ENCODE peak calls at places on chromosomes 5 and 9, in eight cellular contexts. One of them, this sample, is unnamed.

GRCh38 chr9:13220837-13221236 is 58.7 kb downstream of the MPDZ start:
- DNase-seq in T follicular helper cell: no peak
- DNase-seq in stimulated activated CD8-positive, alpha-beta memory T cell treated with anti-CD3 and anti-CD28 coated beads, Interleukin-15, amount 100 ng/mL, for 24 hours: no peak
- DNase-seq in activated T-helper 1 cell treated with anti-CD3 and anti-CD28 coated beads, Interleukin-2, amount 50 U/mL, for 16 hours: no peak
- DNase-seq in NCI-H1105: no peak
- DNase-seq in iPS DF 6.9: no peak
- DNase-seq in naive thymus-derived CD4-positive, alpha-beta T cell: no peak
- DNase-seq in stimulated activated CD4-positive, alpha-beta T cell treated with anti-CD3 and anti-CD28 coated beads, Interleukin-2, amount 100 ng/mL, for 48 hours: no peak
- DNase-seq in this sample: no peak

GRCh38 chr5:157476699-157477408 is 16.8 kb downstream of the NIPAL4 start:
- DNase-seq in activated T-helper 1 cell treated with anti-CD3 and anti-CD28 coated beads, Interleukin-2, amount 50 U/mL, for 16 hours: no peak
- DNase-seq in stimulated activated CD4-positive, alpha-beta T cell treated with anti-CD3 and anti-CD28 coated beads, Interleukin-2, amount 100 ng/mL, for 48 hours: no peak
- DNase-seq in T follicular helper cell: no peak
- DNase-seq in iPS DF 6.9: no peak
- DNase-seq in stimulated activated CD8-positive, alpha-beta memory T cell treated with anti-CD3 and anti-CD28 coated beads, Interleukin-15, amount 100 ng/mL, for 24 hours: no peak
- DNase-seq in NCI-H1105: peak
- DNase-seq in naive thymus-derived CD4-positive, alpha-beta T cell: no peak
- DNase-seq in this sample: no peak

GRCh38 chr9:109789582-109790360 is 9.8 kb downstream of the PALM2AKAP2 start:
- DNase-seq in stimulated activated CD4-positive, alpha-beta T cell treated with anti-CD3 and anti-CD28 coated beads, Interleukin-2, amount 100 ng/mL, for 48 hours: no peak
- DNase-seq in naive thymus-derived CD4-positive, alpha-beta T cell: no peak
- DNase-seq in iPS DF 6.9: no peak
- DNase-seq in NCI-H1105: no peak
- DNase-seq in stimulated activated CD8-positive, alpha-beta memory T cell treated with anti-CD3 and anti-CD28 coated beads, Interleukin-15, amount 100 ng/mL, for 24 hours: no peak
- DNase-seq in T follicular helper cell: no peak
- DNase-seq in activated T-helper 1 cell treated with anti-CD3 and anti-CD28 coated beads, Interleukin-2, amount 50 U/mL, for 16 hours: no peak
- DNase-seq in this sample: no peak

GRCh38 chr9:129437626-129438323 is 183.1 kb downstream of the C9orf50 start:
- DNase-seq in activated T-helper 1 cell treated with anti-CD3 and anti-CD28 coated beads, Interleukin-2, amount 50 U/mL, for 16 hours: no peak
- DNase-seq in T follicular helper cell: no peak
- DNase-seq in stimulated activated CD8-positive, alpha-beta memory T cell treated with anti-CD3 and anti-CD28 coated beads, Interleukin-15, amount 100 ng/mL, for 24 hours: no peak
- DNase-seq in iPS DF 6.9: no peak
- DNase-seq in NCI-H1105: no peak
- DNase-seq in naive thymus-derived CD4-positive, alpha-beta T cell: no peak
- DNase-seq in stimulated activated CD4-positive, alpha-beta T cell treated with anti-CD3 and anti-CD28 coated beads, Interleukin-2, amount 100 ng/mL, for 48 hours: no peak
- DNase-seq in this sample: no peak

GRCh38 chr5:142079243-142079642 is 29.3 kb upstream of the NDFIP1 start:
- DNase-seq in stimulated activated CD4-positive, alpha-beta T cell treated with anti-CD3 and anti-CD28 coated beads, Interleukin-2, amount 100 ng/mL, for 48 hours: no peak
- DNase-seq in naive thymus-derived CD4-positive, alpha-beta T cell: no peak
- DNase-seq in NCI-H1105: peak
- DNase-seq in activated T-helper 1 cell treated with anti-CD3 and anti-CD28 coated beads, Interleukin-2, amount 50 U/mL, for 16 hours: no peak
- DNase-seq in stimulated activated CD8-positive, alpha-beta memory T cell treated with anti-CD3 and anti-CD28 coated beads, Interleukin-15, amount 100 ng/mL, for 24 hours: no peak
- DNase-seq in iPS DF 6.9: no peak
- DNase-seq in T follicular helper cell: no peak
- DNase-seq in this sample: no peak

GRCh38 chr5:139757727-139758509 is 37.7 kb upstream of the PSD2 start:
- DNase-seq in NCI-H1105: no peak
- DNase-seq in activated T-helper 1 cell treated with anti-CD3 and anti-CD28 coated beads, Interleukin-2, amount 50 U/mL, for 16 hours: no peak
- DNase-seq in naive thymus-derived CD4-positive, alpha-beta T cell: no peak
- DNase-seq in stimulated activated CD4-positive, alpha-beta T cell treated with anti-CD3 and anti-CD28 coated beads, Interleukin-2, amount 100 ng/mL, for 48 hours: no peak
- DNase-seq in T follicular helper cell: no peak
- DNase-seq in iPS DF 6.9: no peak
- DNase-seq in stimulated activated CD8-positive, alpha-beta memory T cell treated with anti-CD3 and anti-CD28 coated beads, Interleukin-15, amount 100 ng/mL, for 24 hours: no peak
- DNase-seq in this sample: no peak

GRCh38 chr5:157265714-157266285 is at the start of gene CYFIP2:
- DNase-seq in iPS DF 6.9: no peak
- DNase-seq in T follicular helper cell: peak
- DNase-seq in NCI-H1105: peak
- DNase-seq in stimulated activated CD8-positive, alpha-beta memory T cell treated with anti-CD3 and anti-CD28 coated beads, Interleukin-15, amount 100 ng/mL, for 24 hours: peak
- DNase-seq in naive thymus-derived CD4-positive, alpha-beta T cell: peak
- DNase-seq in activated T-helper 1 cell treated with anti-CD3 and anti-CD28 coated beads, Interleukin-2, amount 50 U/mL, for 16 hours: peak
- DNase-seq in stimulated activated CD4-positive, alpha-beta T cell treated with anti-CD3 and anti-CD28 coated beads, Interleukin-2, amount 100 ng/mL, for 48 hours: peak
- DNase-seq in this sample: peak

GRCh38 chr5:140513124-140513523 is 34.3 kb upstream of the EIF4EBP3 start:
- DNase-seq in NCI-H1105: no peak
- DNase-seq in stimulated activated CD8-positive, alpha-beta memory T cell treated with anti-CD3 and anti-CD28 coated beads, Interleukin-15, amount 100 ng/mL, for 24 hours: no peak
- DNase-seq in iPS DF 6.9: no peak
- DNase-seq in naive thymus-derived CD4-positive, alpha-beta T cell: no peak
- DNase-seq in activated T-helper 1 cell treated with anti-CD3 and anti-CD28 coated beads, Interleukin-2, amount 50 U/mL, for 16 hours: no peak
- DNase-seq in T follicular helper cell: no peak
- DNase-seq in stimulated activated CD4-positive, alpha-beta T cell treated with anti-CD3 and anti-CD28 coated beads, Interleukin-2, amount 100 ng/mL, for 48 hours: no peak
- DNase-seq in this sample: no peak

GRCh38 chr5:133297293-133297692 is 245.5 kb downstream of the HSPA4 start:
- DNase-seq in activated T-helper 1 cell treated with anti-CD3 and anti-CD28 coated beads, Interleukin-2, amount 50 U/mL, for 16 hours: no peak
- DNase-seq in iPS DF 6.9: no peak
- DNase-seq in NCI-H1105: no peak
- DNase-seq in stimulated activated CD4-positive, alpha-beta T cell treated with anti-CD3 and anti-CD28 coated beads, Interleukin-2, amount 100 ng/mL, for 48 hours: no peak
- DNase-seq in T follicular helper cell: no peak
- DNase-seq in stimulated activated CD8-positive, alpha-beta memory T cell treated with anti-CD3 and anti-CD28 coated beads, Interleukin-15, amount 100 ng/mL, for 24 hours: no peak
- DNase-seq in naive thymus-derived CD4-positive, alpha-beta T cell: no peak
- DNase-seq in this sample: no peak

GRCh38 chr9:108272350-108272899 is 583.4 kb downstream of the ACTL7B start:
- DNase-seq in T follicular helper cell: no peak
- DNase-seq in stimulated activated CD4-positive, alpha-beta T cell treated with anti-CD3 and anti-CD28 coated beads, Interleukin-2, amount 100 ng/mL, for 48 hours: no peak
- DNase-seq in NCI-H1105: peak
- DNase-seq in stimulated activated CD8-positive, alpha-beta memory T cell treated with anti-CD3 and anti-CD28 coated beads, Interleukin-15, amount 100 ng/mL, for 24 hours: no peak
- DNase-seq in iPS DF 6.9: peak
- DNase-seq in activated T-helper 1 cell treated with anti-CD3 and anti-CD28 coated beads, Interleukin-2, amount 50 U/mL, for 16 hours: no peak
- DNase-seq in naive thymus-derived CD4-positive, alpha-beta T cell: no peak
- DNase-seq in this sample: no peak

GRCh38 chr9:136545065-136545965 is 533 bp downstream of the NOTCH1 start:
- DNase-seq in stimulated activated CD8-positive, alpha-beta memory T cell treated with anti-CD3 and anti-CD28 coated beads, Interleukin-15, amount 100 ng/mL, for 24 hours: peak
- DNase-seq in stimulated activated CD4-positive, alpha-beta T cell treated with anti-CD3 and anti-CD28 coated beads, Interleukin-2, amount 100 ng/mL, for 48 hours: peak
- DNase-seq in NCI-H1105: no peak
- DNase-seq in iPS DF 6.9: no peak
- DNase-seq in naive thymus-derived CD4-positive, alpha-beta T cell: peak
- DNase-seq in activated T-helper 1 cell treated with anti-CD3 and anti-CD28 coated beads, Interleukin-2, amount 50 U/mL, for 16 hours: peak
- DNase-seq in T follicular helper cell: peak
- DNase-seq in this sample: no peak

GRCh38 chr5:102858808-102859207 is 103.7 kb downstream of the PAM start:
- DNase-seq in T follicular helper cell: no peak
- DNase-seq in NCI-H1105: no peak
- DNase-seq in stimulated activated CD8-positive, alpha-beta memory T cell treated with anti-CD3 and anti-CD28 coated beads, Interleukin-15, amount 100 ng/mL, for 24 hours: no peak
- DNase-seq in naive thymus-derived CD4-positive, alpha-beta T cell: no peak
- DNase-seq in activated T-helper 1 cell treated with anti-CD3 and anti-CD28 coated beads, Interleukin-2, amount 50 U/mL, for 16 hours: no peak
- DNase-seq in stimulated activated CD4-positive, alpha-beta T cell treated with anti-CD3 and anti-CD28 coated beads, Interleukin-2, amount 100 ng/mL, for 48 hours: no peak
- DNase-seq in iPS DF 6.9: no peak
- DNase-seq in this sample: no peak

GRCh38 chr5:169248520-169248919 is 52.4 kb downstream of the SLIT3 start:
- DNase-seq in T follicular helper cell: no peak
- DNase-seq in stimulated activated CD8-positive, alpha-beta memory T cell treated with anti-CD3 and anti-CD28 coated beads, Interleukin-15, amount 100 ng/mL, for 24 hours: no peak
- DNase-seq in naive thymus-derived CD4-positive, alpha-beta T cell: no peak
- DNase-seq in stimulated activated CD4-positive, alpha-beta T cell treated with anti-CD3 and anti-CD28 coated beads, Interleukin-2, amount 100 ng/mL, for 48 hours: no peak
- DNase-seq in activated T-helper 1 cell treated with anti-CD3 and anti-CD28 coated beads, Interleukin-2, amount 50 U/mL, for 16 hours: no peak
- DNase-seq in iPS DF 6.9: no peak
- DNase-seq in NCI-H1105: no peak
- DNase-seq in this sample: no peak

GRCh38 chr5:64457846-64458245 is 48.0 kb upstream of the RGS7BP start:
- DNase-seq in stimulated activated CD8-positive, alpha-beta memory T cell treated with anti-CD3 and anti-CD28 coated beads, Interleukin-15, amount 100 ng/mL, for 24 hours: no peak
- DNase-seq in stimulated activated CD4-positive, alpha-beta T cell treated with anti-CD3 and anti-CD28 coated beads, Interleukin-2, amount 100 ng/mL, for 48 hours: no peak
- DNase-seq in NCI-H1105: no peak
- DNase-seq in activated T-helper 1 cell treated with anti-CD3 and anti-CD28 coated beads, Interleukin-2, amount 50 U/mL, for 16 hours: no peak
- DNase-seq in iPS DF 6.9: no peak
- DNase-seq in T follicular helper cell: no peak
- DNase-seq in naive thymus-derived CD4-positive, alpha-beta T cell: no peak
- DNase-seq in this sample: no peak

GRCh38 chr5:136133416-136134383 is 1.1 kb downstream of the SMAD5 start:
- DNase-seq in iPS DF 6.9: no peak
- DNase-seq in NCI-H1105: no peak
- DNase-seq in stimulated activated CD4-positive, alpha-beta T cell treated with anti-CD3 and anti-CD28 coated beads, Interleukin-2, amount 100 ng/mL, for 48 hours: no peak
- DNase-seq in activated T-helper 1 cell treated with anti-CD3 and anti-CD28 coated beads, Interleukin-2, amount 50 U/mL, for 16 hours: no peak
- DNase-seq in T follicular helper cell: no peak
- DNase-seq in stimulated activated CD8-positive, alpha-beta memory T cell treated with anti-CD3 and anti-CD28 coated beads, Interleukin-15, amount 100 ng/mL, for 24 hours: no peak
- DNase-seq in naive thymus-derived CD4-positive, alpha-beta T cell: no peak
- DNase-seq in this sample: no peak

GRCh38 chr5:25544652-25545249 is 900.0 kb upstream of the CDH10 start:
- DNase-seq in NCI-H1105: no peak
- DNase-seq in naive thymus-derived CD4-positive, alpha-beta T cell: no peak
- DNase-seq in T follicular helper cell: no peak
- DNase-seq in activated T-helper 1 cell treated with anti-CD3 and anti-CD28 coated beads, Interleukin-2, amount 50 U/mL, for 16 hours: no peak
- DNase-seq in stimulated activated CD4-positive, alpha-beta T cell treated with anti-CD3 and anti-CD28 coated beads, Interleukin-2, amount 100 ng/mL, for 48 hours: no peak
- DNase-seq in stimulated activated CD8-positive, alpha-beta memory T cell treated with anti-CD3 and anti-CD28 coated beads, Interleukin-15, amount 100 ng/mL, for 24 hours: no peak
- DNase-seq in iPS DF 6.9: peak
- DNase-seq in this sample: peak

GRCh38 chr5:1052641-1053390 is 44.2 kb downstream of the NKD2 start:
- DNase-seq in stimulated activated CD8-positive, alpha-beta memory T cell treated with anti-CD3 and anti-CD28 coated beads, Interleukin-15, amount 100 ng/mL, for 24 hours: no peak
- DNase-seq in activated T-helper 1 cell treated with anti-CD3 and anti-CD28 coated beads, Interleukin-2, amount 50 U/mL, for 16 hours: no peak
- DNase-seq in T follicular helper cell: no peak
- DNase-seq in iPS DF 6.9: no peak
- DNase-seq in naive thymus-derived CD4-positive, alpha-beta T cell: no peak
- DNase-seq in stimulated activated CD4-positive, alpha-beta T cell treated with anti-CD3 and anti-CD28 coated beads, Interleukin-2, amount 100 ng/mL, for 48 hours: no peak
- DNase-seq in NCI-H1105: no peak
- DNase-seq in this sample: no peak

GRCh38 chr9:115590016-115590415 is 472.1 kb upstream of the TNC start:
- DNase-seq in naive thymus-derived CD4-positive, alpha-beta T cell: no peak
- DNase-seq in activated T-helper 1 cell treated with anti-CD3 and anti-CD28 coated beads, Interleukin-2, amount 50 U/mL, for 16 hours: no peak
- DNase-seq in NCI-H1105: no peak
- DNase-seq in stimulated activated CD4-positive, alpha-beta T cell treated with anti-CD3 and anti-CD28 coated beads, Interleukin-2, amount 100 ng/mL, for 48 hours: no peak
- DNase-seq in T follicular helper cell: no peak
- DNase-seq in stimulated activated CD8-positive, alpha-beta memory T cell treated with anti-CD3 and anti-CD28 coated beads, Interleukin-15, amount 100 ng/mL, for 24 hours: no peak
- DNase-seq in iPS DF 6.9: no peak
- DNase-seq in this sample: no peak

GRCh38 chr5:1011226-1011631 is 2.6 kb downstream of the NKD2 start:
- DNase-seq in stimulated activated CD4-positive, alpha-beta T cell treated with anti-CD3 and anti-CD28 coated beads, Interleukin-2, amount 100 ng/mL, for 48 hours: peak
- DNase-seq in iPS DF 6.9: peak
- DNase-seq in T follicular helper cell: peak
- DNase-seq in naive thymus-derived CD4-positive, alpha-beta T cell: no peak
- DNase-seq in activated T-helper 1 cell treated with anti-CD3 and anti-CD28 coated beads, Interleukin-2, amount 50 U/mL, for 16 hours: no peak
- DNase-seq in NCI-H1105: peak
- DNase-seq in stimulated activated CD8-positive, alpha-beta memory T cell treated with anti-CD3 and anti-CD28 coated beads, Interleukin-15, amount 100 ng/mL, for 24 hours: no peak
- DNase-seq in this sample: no peak

GRCh38 chr5:78631931-78632330 is 16.6 kb downstream of the LHFPL2 start:
- DNase-seq in T follicular helper cell: no peak
- DNase-seq in NCI-H1105: no peak
- DNase-seq in iPS DF 6.9: no peak
- DNase-seq in stimulated activated CD8-positive, alpha-beta memory T cell treated with anti-CD3 and anti-CD28 coated beads, Interleukin-15, amount 100 ng/mL, for 24 hours: no peak
- DNase-seq in naive thymus-derived CD4-positive, alpha-beta T cell: no peak
- DNase-seq in stimulated activated CD4-positive, alpha-beta T cell treated with anti-CD3 and anti-CD28 coated beads, Interleukin-2, amount 100 ng/mL, for 48 hours: no peak
- DNase-seq in activated T-helper 1 cell treated with anti-CD3 and anti-CD28 coated beads, Interleukin-2, amount 50 U/mL, for 16 hours: no peak
- DNase-seq in this sample: no peak

GRCh38 chr9:100515578-100516494 is 42.9 kb downstream of the TMEFF1 start:
- DNase-seq in T follicular helper cell: no peak
- DNase-seq in activated T-helper 1 cell treated with anti-CD3 and anti-CD28 coated beads, Interleukin-2, amount 50 U/mL, for 16 hours: no peak
- DNase-seq in NCI-H1105: no peak
- DNase-seq in naive thymus-derived CD4-positive, alpha-beta T cell: no peak
- DNase-seq in stimulated activated CD4-positive, alpha-beta T cell treated with anti-CD3 and anti-CD28 coated beads, Interleukin-2, amount 100 ng/mL, for 48 hours: no peak
- DNase-seq in stimulated activated CD8-positive, alpha-beta memory T cell treated with anti-CD3 and anti-CD28 coated beads, Interleukin-15, amount 100 ng/mL, for 24 hours: no peak
- DNase-seq in iPS DF 6.9: no peak
- DNase-seq in this sample: no peak

GRCh38 chr5:36575367-36575781 is 31.0 kb upstream of the SLC1A3 start:
- DNase-seq in iPS DF 6.9: no peak
- DNase-seq in naive thymus-derived CD4-positive, alpha-beta T cell: no peak
- DNase-seq in stimulated activated CD8-positive, alpha-beta memory T cell treated with anti-CD3 and anti-CD28 coated beads, Interleukin-15, amount 100 ng/mL, for 24 hours: no peak
- DNase-seq in activated T-helper 1 cell treated with anti-CD3 and anti-CD28 coated beads, Interleukin-2, amount 50 U/mL, for 16 hours: no peak
- DNase-seq in T follicular helper cell: no peak
- DNase-seq in NCI-H1105: no peak
- DNase-seq in stimulated activated CD4-positive, alpha-beta T cell treated with anti-CD3 and anti-CD28 coated beads, Interleukin-2, amount 100 ng/mL, for 48 hours: no peak
- DNase-seq in this sample: no peak

GRCh38 chr9:89555426-89556375 is 49.1 kb upstream of the GADD45G start:
- DNase-seq in stimulated activated CD8-positive, alpha-beta memory T cell treated with anti-CD3 and anti-CD28 coated beads, Interleukin-15, amount 100 ng/mL, for 24 hours: no peak
- DNase-seq in naive thymus-derived CD4-positive, alpha-beta T cell: no peak
- DNase-seq in NCI-H1105: no peak
- DNase-seq in iPS DF 6.9: no peak
- DNase-seq in stimulated activated CD4-positive, alpha-beta T cell treated with anti-CD3 and anti-CD28 coated beads, Interleukin-2, amount 100 ng/mL, for 48 hours: no peak
- DNase-seq in activated T-helper 1 cell treated with anti-CD3 and anti-CD28 coated beads, Interleukin-2, amount 50 U/mL, for 16 hours: no peak
- DNase-seq in T follicular helper cell: no peak
- DNase-seq in this sample: no peak

GRCh38 chr9:98254236-98255063 is 999 bp downstream of the TBC1D2 start:
- DNase-seq in naive thymus-derived CD4-positive, alpha-beta T cell: no peak
- DNase-seq in T follicular helper cell: no peak
- DNase-seq in NCI-H1105: no peak
- DNase-seq in iPS DF 6.9: no peak
- DNase-seq in stimulated activated CD8-positive, alpha-beta memory T cell treated with anti-CD3 and anti-CD28 coated beads, Interleukin-15, amount 100 ng/mL, for 24 hours: no peak
- DNase-seq in stimulated activated CD4-positive, alpha-beta T cell treated with anti-CD3 and anti-CD28 coated beads, Interleukin-2, amount 100 ng/mL, for 48 hours: no peak
- DNase-seq in activated T-helper 1 cell treated with anti-CD3 and anti-CD28 coated beads, Interleukin-2, amount 50 U/mL, for 16 hours: no peak
- DNase-seq in this sample: no peak

GRCh38 chr5:41918105-41918504 is 7.0 kb upstream of the FBXO4 start:
- DNase-seq in iPS DF 6.9: no peak
- DNase-seq in NCI-H1105: no peak
- DNase-seq in naive thymus-derived CD4-positive, alpha-beta T cell: no peak
- DNase-seq in activated T-helper 1 cell treated with anti-CD3 and anti-CD28 coated beads, Interleukin-2, amount 50 U/mL, for 16 hours: no peak
- DNase-seq in T follicular helper cell: no peak
- DNase-seq in stimulated activated CD8-positive, alpha-beta memory T cell treated with anti-CD3 and anti-CD28 coated beads, Interleukin-15, amount 100 ng/mL, for 24 hours: no peak
- DNase-seq in stimulated activated CD4-positive, alpha-beta T cell treated with anti-CD3 and anti-CD28 coated beads, Interleukin-2, amount 100 ng/mL, for 48 hours: no peak
- DNase-seq in this sample: no peak

GRCh38 chr5:172640822-172641358 is at the start of gene NEURL1B:
- DNase-seq in T follicular helper cell: no peak
- DNase-seq in iPS DF 6.9: no peak
- DNase-seq in naive thymus-derived CD4-positive, alpha-beta T cell: no peak
- DNase-seq in stimulated activated CD4-positive, alpha-beta T cell treated with anti-CD3 and anti-CD28 coated beads, Interleukin-2, amount 100 ng/mL, for 48 hours: peak
- DNase-seq in stimulated activated CD8-positive, alpha-beta memory T cell treated with anti-CD3 and anti-CD28 coated beads, Interleukin-15, amount 100 ng/mL, for 24 hours: no peak
- DNase-seq in activated T-helper 1 cell treated with anti-CD3 and anti-CD28 coated beads, Interleukin-2, amount 50 U/mL, for 16 hours: no peak
- DNase-seq in NCI-H1105: peak
- DNase-seq in this sample: peak

GRCh38 chr5:31196309-31196708 is 2.8 kb downstream of the CDH6 start:
- DNase-seq in stimulated activated CD4-positive, alpha-beta T cell treated with anti-CD3 and anti-CD28 coated beads, Interleukin-2, amount 100 ng/mL, for 48 hours: no peak
- DNase-seq in naive thymus-derived CD4-positive, alpha-beta T cell: no peak
- DNase-seq in T follicular helper cell: no peak
- DNase-seq in iPS DF 6.9: no peak
- DNase-seq in NCI-H1105: no peak
- DNase-seq in activated T-helper 1 cell treated with anti-CD3 and anti-CD28 coated beads, Interleukin-2, amount 50 U/mL, for 16 hours: no peak
- DNase-seq in stimulated activated CD8-positive, alpha-beta memory T cell treated with anti-CD3 and anti-CD28 coated beads, Interleukin-15, amount 100 ng/mL, for 24 hours: no peak
- DNase-seq in this sample: no peak

GRCh38 chr9:6417186-6417585 is 4.2 kb downstream of the UHRF2 start:
- DNase-seq in iPS DF 6.9: no peak
- DNase-seq in T follicular helper cell: no peak
- DNase-seq in activated T-helper 1 cell treated with anti-CD3 and anti-CD28 coated beads, Interleukin-2, amount 50 U/mL, for 16 hours: no peak
- DNase-seq in NCI-H1105: no peak
- DNase-seq in stimulated activated CD4-positive, alpha-beta T cell treated with anti-CD3 and anti-CD28 coated beads, Interleukin-2, amount 100 ng/mL, for 48 hours: no peak
- DNase-seq in stimulated activated CD8-positive, alpha-beta memory T cell treated with anti-CD3 and anti-CD28 coated beads, Interleukin-15, amount 100 ng/mL, for 24 hours: no peak
- DNase-seq in naive thymus-derived CD4-positive, alpha-beta T cell: no peak
- DNase-seq in this sample: no peak

GRCh38 chr5:164868761-164869160 is 1363.3 kb downstream of the MAT2B start:
- DNase-seq in iPS DF 6.9: no peak
- DNase-seq in naive thymus-derived CD4-positive, alpha-beta T cell: no peak
- DNase-seq in T follicular helper cell: no peak
- DNase-seq in stimulated activated CD4-positive, alpha-beta T cell treated with anti-CD3 and anti-CD28 coated beads, Interleukin-2, amount 100 ng/mL, for 48 hours: no peak
- DNase-seq in activated T-helper 1 cell treated with anti-CD3 and anti-CD28 coated beads, Interleukin-2, amount 50 U/mL, for 16 hours: no peak
- DNase-seq in stimulated activated CD8-positive, alpha-beta memory T cell treated with anti-CD3 and anti-CD28 coated beads, Interleukin-15, amount 100 ng/mL, for 24 hours: no peak
- DNase-seq in NCI-H1105: no peak
- DNase-seq in this sample: no peak